ENCODE peak calls at places on chromosomes 13 and 19, in five cellular contexts. Q, Y, X, B and J are unnamed samples.
A peak's percentile ranks its signal among the peaks of the same experiment; 100 is the strongest.

GRCh38 chr13:50012396-50013169 is 2.7 kb upstream of the KCNRG start:
- DNase-seq in Q (no peak), Y (no peak), X (no peak), B (no peak), J (no peak)

GRCh38 chr13:24627864-24628418 is 52.3 kb upstream of the ATP12A start:
- DNase-seq in Q (no peak), Y (no peak), X (no peak), B (no peak), J (no peak)

GRCh38 chr19:33795370-33796163 is 1.1 kb upstream of the KCTD15 start:
- DNase-seq in Q (peak; percentile 80), Y (peak; percentile 90), X (peak; percentile 88), B (peak; percentile 77), J (peak; percentile 75)

GRCh38 chr13:45615501-45616101 is at the start of gene ERICH6B:
- DNase-seq in Q (no peak), Y (peak; percentile 26), X (peak; percentile 14), B (peak; percentile 6), J (no peak)

GRCh38 chr19:35843676-35844481 is 8.4 kb downstream of the NPHS1 start:
- DNase-seq in Q (no peak), Y (no peak), X (no peak), B (no peak), J (no peak)

GRCh38 chr13:40622761-40623160 is 43.7 kb downstream of the FOXO1 start:
- DNase-seq in Q (no peak), Y (no peak), X (no peak), B (no peak), J (no peak)

GRCh38 chr19:46863818-46864629 is 3.2 kb downstream of the ARHGAP35 start:
- DNase-seq in Q (no peak), Y (peak; percentile 74), X (peak; percentile 59), B (peak; percentile 91), J (peak; percentile 81)

GRCh38 chr19:46394398-46394797 is 19.0 kb downstream of the CCDC8 start:
- DNase-seq in Q (no peak), Y (peak; percentile 29), X (no peak), B (peak; percentile 52), J (no peak)

GRCh38 chr13:109390391-109390790 is 396.0 kb downstream of the IRS2 start:
- DNase-seq in Q (no peak), Y (no peak), X (no peak), B (no peak), J (no peak)

GRCh38 chr13:72652681-72653080 is 74.7 kb downstream of the MZT1 start:
- DNase-seq in Q (no peak), Y (peak; percentile 17), X (peak; percentile 25), B (no peak), J (no peak)

GRCh38 chr13:97068146-97068545 is 73.9 kb upstream of the OXGR1 start:
- DNase-seq in Q (no peak), Y (no peak), X (peak; percentile 78), B (no peak), J (no peak)

GRCh38 chr19:45451181-45451849 is 16.5 kb upstream of the FOSB start:
- DNase-seq in Q (peak; percentile 29), Y (peak; percentile 62), X (peak; percentile 74), B (peak; percentile 58), J (peak; percentile 46)

GRCh38 chr13:113945857-113946408 is 27.9 kb downstream of the C13orf46 start:
- DNase-seq in Q (peak; percentile 5), Y (no peak), X (no peak), B (no peak), J (no peak)

GRCh38 chr13:87999141-87999765 is 328.1 kb downstream of the SLITRK5 start:
- DNase-seq in Q (no peak), Y (peak; percentile 26), X (peak; percentile 63), B (peak; percentile 0), J (no peak)

GRCh38 chr19:18057557-18057956 is 29.2 kb downstream of the IL12RB1 start:
- DNase-seq in Q (peak; percentile 41), Y (no peak), X (no peak), B (no peak), J (no peak)

GRCh38 chr13:73235385-73235784 is 176.6 kb downstream of the KLF5 start:
- DNase-seq in Q (no peak), Y (no peak), X (peak; percentile 72), B (no peak), J (no peak)

GRCh38 chr19:1947651-1948209 is 6.8 kb downstream of the CSNK1G2 start:
- DNase-seq in Q (no peak), Y (no peak), X (no peak), B (no peak), J (no peak)

GRCh38 chr13:64782459-64782858 is 2447.7 kb downstream of the PCDH9 start:
- DNase-seq in Q (no peak), Y (no peak), X (no peak), B (no peak), J (no peak)

GRCh38 chr13:20193142-20193923 is 595 bp upstream of the GJB2 start:
- DNase-seq in Q (no peak), Y (no peak), X (no peak), B (peak; percentile 12), J (no peak)
- H3K4me3 ChIP-seq in Q (peak overlapping the region; percentile 71), Y (peak overlapping the region; percentile 51), X (peak overlapping the region; percentile 40), B (peak overlapping the region; percentile 18), J (no peak overlapping the region)

GRCh38 chr13:30739646-30740642 is 4.6 kb downstream of the ALOX5AP start:
- DNase-seq in Q (no peak), Y (peak; percentile 92), X (peak; percentile 91), B (peak; percentile 92), J (no peak)
- H3K4me3 ChIP-seq in Q (peak overlapping the region; percentile 6), Y (peak overlapping the region; percentile 36), X (no peak overlapping the region), B (peak overlapping the region; percentile 31), J (no peak overlapping the region)

DNA sequence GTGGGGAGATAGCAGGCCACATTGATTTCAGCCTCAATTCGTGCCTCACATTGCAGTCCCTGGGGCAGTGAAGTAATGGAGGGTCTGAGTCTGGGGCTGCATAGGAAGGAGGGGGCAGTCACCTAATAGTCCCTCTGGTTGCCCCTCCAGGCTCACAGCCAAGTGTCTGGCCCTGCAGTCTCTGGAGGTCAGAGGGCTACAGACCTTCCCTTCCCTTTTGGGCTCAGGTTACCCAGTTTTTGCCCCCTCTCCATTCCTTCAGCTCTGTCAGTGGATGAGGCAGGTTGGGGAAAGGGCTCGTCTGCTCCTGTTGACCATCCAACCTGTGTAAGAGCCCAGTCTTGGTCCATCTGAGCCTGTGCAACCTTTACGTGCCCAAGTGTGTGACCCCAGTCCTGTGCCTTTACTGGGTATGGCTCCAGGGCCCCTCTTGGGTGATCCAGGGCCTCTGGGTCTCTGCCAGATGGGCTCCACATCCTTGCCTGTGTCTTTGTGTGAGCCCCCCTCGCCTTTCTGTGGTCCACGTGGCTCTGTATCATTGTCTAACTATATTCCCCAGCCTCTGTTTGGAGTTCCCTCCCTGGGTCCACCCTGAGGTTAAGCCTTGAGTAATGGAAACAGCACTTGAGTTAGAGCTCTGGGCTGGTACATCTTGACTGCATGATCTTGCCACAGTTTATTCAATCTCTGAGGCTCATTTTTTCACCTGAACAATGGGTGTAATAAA is 13.1 kb downstream of the CIC start:
- DNase-seq in Q (no peak), Y (no peak), X (no peak), B (peak; percentile 48), J (no peak)
- H3K4me3 ChIP-seq in Q (peak overlapping the region; percentile 77), Y (peak overlapping the region; percentile 69), X (no peak overlapping the region), B (peak overlapping the region; percentile 41), J (no peak overlapping the region)

DNA sequence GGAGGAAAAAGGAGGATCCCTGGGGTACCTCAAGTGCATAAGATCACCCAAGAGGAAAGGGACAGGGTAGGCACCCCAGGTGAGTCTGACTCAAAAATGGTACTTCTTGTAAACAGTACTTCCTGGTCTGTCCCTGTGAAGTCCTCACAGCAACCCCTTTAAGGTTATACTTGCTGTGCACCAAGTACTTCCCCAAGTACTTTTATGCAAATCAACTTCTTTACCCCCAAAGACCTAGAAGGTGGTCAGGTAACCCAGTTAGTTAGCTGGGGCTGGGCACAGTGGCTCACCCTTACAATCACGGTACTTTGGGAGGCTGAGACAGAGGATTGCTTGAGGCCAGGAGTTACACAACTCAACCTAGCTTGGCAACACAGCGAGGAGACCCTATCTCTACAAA is 2.5 kb downstream of the CALR start:
- DNase-seq in Q (no peak), Y (no peak), X (no peak), B (no peak), J (no peak)
- H3K4me3 ChIP-seq in Q (peak overlapping the region; percentile 98), Y (peak overlapping the region; percentile 85), X (peak overlapping the region; percentile 80), B (peak overlapping the region; percentile 93), J (no peak overlapping the region)

GRCh38 chr13:85528578-85529215 is 270.5 kb downstream of the SLITRK6 start:
- DNase-seq in Q (no peak), Y (peak; percentile 49), X (peak; percentile 82), B (peak; percentile 73), J (no peak)
- H3K4me3 ChIP-seq in Q (no peak overlapping the region), Y (no peak overlapping the region), X (no peak overlapping the region), B (no peak overlapping the region), J (no peak overlapping the region)

DNA sequence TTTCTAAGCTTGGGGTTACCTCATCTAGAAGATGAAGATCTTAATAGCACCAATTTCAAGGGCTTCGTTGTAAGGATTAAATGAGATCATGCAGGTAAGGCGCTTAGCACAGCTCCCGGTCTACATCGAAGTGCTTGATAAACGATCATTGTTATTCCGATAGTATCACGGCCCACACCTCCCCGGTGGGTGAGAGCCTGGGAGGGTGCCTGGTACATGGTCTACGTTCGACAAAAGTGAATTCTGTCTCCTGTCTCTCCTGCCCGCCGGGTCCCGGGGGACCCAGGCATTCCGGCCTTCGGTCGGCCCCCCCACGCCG is 501 bp upstream of the MYH14 start:
- DNase-seq in Q (no peak), Y (no peak), X (no peak), B (no peak), J (no peak)
- H3K4me3 ChIP-seq in Q (peak overlapping the region; percentile 84), Y (no peak overlapping the region), X (no peak overlapping the region), B (no peak overlapping the region), J (no peak overlapping the region)